ENCODE peak calls at places on chromosomes 4 and X, in four cellular contexts. E, N, P and Q are unnamed samples. For H4K20me1 and H3K4me1, the result is how much of the 10 kb centered on the place peaks cover.

GRCh38 chrX:132634521-132634920 is 145.7 kb upstream of the MBNL3 start:
- DNase-seq in P (no peak), E (no peak), N (no peak), Q (no peak)

GRCh38 chr4:21768349-21769310 is 179.9 kb downstream of the KCNIP4 start:
- DNase-seq in E (peak), P (peak), N (peak), Q (no peak)

GRCh38 chr4:73828945-73829344 is 7.5 kb upstream of the CXCL6 start:
- DNase-seq in P (no peak), N (no peak), E (no peak), Q (no peak)

GRCh38 chr4:519203-519651 is 20.2 kb downstream of the PIGG start:
- DNase-seq in P (no peak), N (no peak), E (no peak), Q (no peak)

GRCh38 chrX:1165535-1166196 is 46.8 kb downstream of the CRLF2 start:
- DNase-seq in P (peak), N (peak), E (no peak), Q (no peak)

GRCh38 chr4:119725688-119726330 is 97.2 kb upstream of the PDE5A start:
- DNase-seq in E (no peak), N (no peak), P (no peak), Q (no peak)

GRCh38 chrX:1393871-1394615 is 2.1 kb upstream of the SLC25A6 start:
- DNase-seq in P (no peak), E (no peak), N (no peak), Q (no peak)

GRCh38 chr4:169229571-169230028 is 41.2 kb downstream of the SH3RF1 start:
- DNase-seq in N (no peak), P (no peak), E (no peak), Q (peak)

GRCh38 chrX:16392597-16392996 is 225.3 kb downstream of the MAGEB17 start:
- DNase-seq in P (no peak), E (no peak), N (no peak), Q (no peak)

GRCh38 chr4:70613893-70614572 is 14.5 kb upstream of the ENAM start:
- DNase-seq in N (no peak), P (peak), E (no peak), Q (no peak)

GRCh38 chr4:41752081-41752836 is 3.7 kb upstream of the PHOX2B start:
- DNase-seq in E (no peak), P (no peak), N (no peak), Q (no peak)

GRCh38 chr4:128565565-128566186 is 243.8 kb upstream of the JADE1 start:
- DNase-seq in N (peak), P (peak), E (peak), Q (no peak)

GRCh38 chrX:25015486-25016360 is at the start of gene ARX:
- DNase-seq in N (peak), P (peak), E (no peak), Q (peak)

GRCh38 chr4:143381171-143382118 is 44.8 kb downstream of the GAB1 start:
- DNase-seq in P (peak), N (no peak), E (no peak), Q (peak)

GRCh38 chr4:11628093-11628725 is 199.5 kb upstream of the HS3ST1 start:
- DNase-seq in P (no peak), N (no peak), E (no peak), Q (peak)

GRCh38 chr4:61336911-61337310 is 136.8 kb downstream of the ADGRL3 start:
- DNase-seq in E (no peak), P (no peak), N (peak), Q (no peak)

GRCh38 chr4:71229477-71230257 is 109.2 kb upstream of the SLC4A4 start:
- DNase-seq in E (peak), P (peak), N (peak), Q (peak)

GRCh38 chr4:88706574-88706973 is 8.9 kb upstream of the NAP1L5 start:
- DNase-seq in N (peak), P (no peak), E (no peak), Q (no peak)
- TF ChIP-seq CTCF in N (peak), P (peak), E (no peak), Q (no peak)

GRCh38 chrX:48509619-48510018 is 827 bp downstream of the PORCN start:
- DNase-seq in N (no peak), E (no peak), P (no peak), Q (no peak)
- H4K20me1 ChIP-seq in N (under half), E (under half), P (under half), Q (under half)

GRCh38 chr4:108168672-108169562 is at the start of gene LEF1:
- DNase-seq in E (peak), N (peak), P (peak), Q (peak)
- H3K4me1 ChIP-seq in E (under half), N (under half), P (half or more), Q (under half)

DNA sequence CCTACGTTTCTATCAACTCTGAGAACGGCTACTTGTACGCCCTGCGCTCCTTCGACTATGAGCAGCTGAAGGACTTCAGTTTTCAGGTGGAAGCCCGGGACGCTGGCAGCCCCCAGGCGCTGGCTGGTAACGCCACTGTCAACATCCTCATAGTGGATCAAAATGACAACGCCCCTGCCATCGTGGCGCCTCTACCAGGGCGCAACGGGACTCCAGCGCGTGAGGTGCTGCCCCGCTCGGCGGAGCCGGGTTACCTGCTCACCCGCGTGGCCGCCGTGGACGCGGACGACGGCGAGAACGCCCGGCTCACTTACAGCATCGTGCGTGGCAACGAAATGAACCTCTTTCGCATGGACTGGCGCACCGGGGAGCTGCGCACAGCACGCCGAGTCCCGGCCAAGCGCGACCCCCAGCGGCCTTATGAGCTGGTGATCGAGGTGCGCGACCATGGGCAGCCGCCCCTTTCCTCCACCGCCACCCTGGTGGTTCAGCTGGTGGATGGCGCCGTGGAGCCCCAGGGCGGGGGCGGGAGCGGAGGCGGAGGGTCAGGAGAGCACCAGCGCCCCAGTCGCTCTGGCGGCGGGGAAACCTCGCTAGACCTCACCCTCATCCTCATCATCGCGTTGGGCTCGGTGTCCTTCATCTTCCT is 2.7 kb downstream of the PCDH10 start:
- DNase-seq in N (peak), P (no peak), E (no peak), Q (no peak)
- TF ChIP-seq CTCF in N (peak), P (no peak), E (no peak), Q (no peak)

GRCh38 chr4:183129125-183129524 is 30.1 kb downstream of the WWC2 start:
- DNase-seq in E (no peak), P (no peak), N (no peak), Q (no peak)
- H4K20me1 ChIP-seq in E (under half), P (under half), N (half or more), Q (under half)